ENCODE peak calls at places on chromosomes 16 and 17, in five cellular contexts. R is MM.1S, A is BE2C, Z is thoracic aorta, H is B cell. U is an unnamed sample.

GRCh38 chr16:23482778-23483177 is 27.5 kb downstream of the GGA2 start:
- DNase-seq in H (no peak), Z (no peak), A (no peak), R (no peak), U (peak; percentile 25)

GRCh38 chr16:70662991-70663523 is 16.7 kb downstream of the IL34 start:
- DNase-seq in A (peak; percentile 23), R (no peak), Z (no peak), H (peak; percentile 41), U (no peak)

GRCh38 chr17:8430966-8431365 is 4.7 kb upstream of the NDEL1 start:
- DNase-seq in Z (peak; percentile 85), R (no peak), H (no peak), A (peak; percentile 43), U (no peak)

GRCh38 chr17:63151981-63152523 is 186.0 kb downstream of the TANC2 start:
- DNase-seq in A (no peak), R (no peak), Z (no peak), H (no peak), U (no peak)

GRCh38 chr17:42484304-42484703 is 25.6 kb downstream of the ATP6V0A1 start:
- DNase-seq in H (no peak), R (peak; percentile 83), A (no peak), Z (no peak), U (no peak)

GRCh38 chr16:89119161-89119621 is 25.5 kb downstream of the ACSF3 start:
- DNase-seq in R (no peak), H (no peak), A (no peak), Z (no peak), U (no peak)

GRCh38 chr17:31490991-31491793 is 99.7 kb downstream of the RAB11FIP4 start:
- DNase-seq in R (no peak), H (peak; percentile 75), A (no peak), Z (no peak), U (peak; percentile 59)

GRCh38 chr17:55536205-55536604 is 25.0 kb upstream of the SMIM36 start:
- DNase-seq in Z (no peak), H (no peak), A (no peak), R (no peak), U (no peak)

GRCh38 chr16:88783391-88784073 is 1.5 kb downstream of the PIEZO1 start:
- DNase-seq in Z (no peak), H (no peak), R (peak; percentile 7), A (no peak), U (no peak)

GRCh38 chr17:14737984-14738651 is 437.2 kb downstream of the HS3ST3B1 start:
- DNase-seq in H (no peak), R (no peak), Z (peak; percentile 43), A (no peak), U (no peak)

GRCh38 chr17:231966-232807 is 50.7 kb upstream of the DOC2B start:
- DNase-seq in R (no peak), Z (no peak), A (no peak), H (no peak), U (no peak)

GRCh38 chr17:66548158-66548557 is 245.7 kb downstream of the PRKCA start:
- DNase-seq in H (no peak), A (no peak), R (no peak), Z (no peak), U (no peak)

GRCh38 chr16:89738538-89739317 is 17.4 kb downstream of the ZNF276 start:
- DNase-seq in A (no peak), R (no peak), Z (no peak), H (no peak), U (no peak)

GRCh38 chr16:27251561-27252205 is 16.9 kb downstream of the NSMCE1 start:
- DNase-seq in H (no peak), A (no peak), R (no peak), Z (no peak), U (no peak)

GRCh38 chr16:56637814-56638750 is at the start of gene MT1A:
- DNase-seq in H (no peak), A (no peak), R (no peak), Z (peak; percentile 52), U (no peak)

GRCh38 chr17:48333034-48333491 is 97.0 kb downstream of the SKAP1 start:
- DNase-seq in H (no peak), A (no peak), Z (no peak), R (peak; percentile 28), U (peak; percentile 24)

GRCh38 chr16:8167436-8167835 is 422.9 kb downstream of the TMEM114 start:
- DNase-seq in R (no peak), H (no peak), A (no peak), Z (no peak), U (no peak)

GRCh38 chr17:48871551-48872351 is 20.8 kb upstream of the ATP5MC1 start:
- DNase-seq in H (no peak), A (no peak), Z (no peak), R (no peak), U (no peak)

GRCh38 chr17:19579867-19580565 is 46.4 kb downstream of the SLC47A1 start:
- DNase-seq in A (no peak), H (peak; percentile 71), Z (no peak), R (no peak), U (no peak)

GRCh38 chr17:9215465-9215864 is 194.2 kb downstream of the NTN1 start:
- DNase-seq in R (no peak), A (no peak), H (no peak), Z (no peak), U (no peak)

GRCh38 chr17:28950752-28951427 is 428 bp downstream of the PHF12 start:
- DNase-seq in H (no peak), Z (no peak), R (no peak), A (no peak), U (no peak)

GRCh38 chr16:86566601-86566965 is at the start of gene FOXC2:
- DNase-seq in R (no peak), H (peak; percentile 74), Z (peak; percentile 85), A (peak; percentile 54), U (peak; percentile 78)

GRCh38 chr17:19381741-19382444 is 3.6 kb downstream of the MAPK7 start:
- DNase-seq in Z (no peak), H (no peak), R (no peak), A (no peak), U (no peak)

GRCh38 chr16:79286646-79287423 is 313.7 kb downstream of the MAF start:
- DNase-seq in H (peak; percentile 61), A (no peak), R (peak; percentile 37), Z (no peak), U (peak; percentile 16)

GRCh38 chr16:57830890-57831484 is 28.7 kb upstream of the KIFC3 start:
- DNase-seq in R (no peak), A (no peak), Z (no peak), H (no peak), U (no peak)

GRCh38 chr16:46972429-46972970 is 974 bp downstream of the DNAJA2 start:
- DNase-seq in A (no peak), Z (no peak), H (peak; percentile 47), R (peak; percentile 39), U (peak; percentile 72)

GRCh38 chr16:14371778-14372431 is 258.2 kb downstream of the PARN start:
- DNase-seq in A (no peak), R (no peak), Z (no peak), H (no peak), U (peak; percentile 35)

GRCh38 chr17:9195961-9196668 is 174.8 kb downstream of the NTN1 start:
- DNase-seq in R (no peak), H (no peak), A (no peak), Z (no peak), U (no peak)

GRCh38 chr17:64232466-64233262 is 30.4 kb downstream of the TEX2 start:
- DNase-seq in R (no peak), A (no peak), Z (no peak), H (no peak), U (no peak)

GRCh38 chr17:40362696-40363479 is 1.6 kb downstream of the GJD3 start:
- DNase-seq in A (peak; percentile 88), Z (no peak), R (peak; percentile 89), H (peak; percentile 94), U (peak; percentile 96)

DNA sequence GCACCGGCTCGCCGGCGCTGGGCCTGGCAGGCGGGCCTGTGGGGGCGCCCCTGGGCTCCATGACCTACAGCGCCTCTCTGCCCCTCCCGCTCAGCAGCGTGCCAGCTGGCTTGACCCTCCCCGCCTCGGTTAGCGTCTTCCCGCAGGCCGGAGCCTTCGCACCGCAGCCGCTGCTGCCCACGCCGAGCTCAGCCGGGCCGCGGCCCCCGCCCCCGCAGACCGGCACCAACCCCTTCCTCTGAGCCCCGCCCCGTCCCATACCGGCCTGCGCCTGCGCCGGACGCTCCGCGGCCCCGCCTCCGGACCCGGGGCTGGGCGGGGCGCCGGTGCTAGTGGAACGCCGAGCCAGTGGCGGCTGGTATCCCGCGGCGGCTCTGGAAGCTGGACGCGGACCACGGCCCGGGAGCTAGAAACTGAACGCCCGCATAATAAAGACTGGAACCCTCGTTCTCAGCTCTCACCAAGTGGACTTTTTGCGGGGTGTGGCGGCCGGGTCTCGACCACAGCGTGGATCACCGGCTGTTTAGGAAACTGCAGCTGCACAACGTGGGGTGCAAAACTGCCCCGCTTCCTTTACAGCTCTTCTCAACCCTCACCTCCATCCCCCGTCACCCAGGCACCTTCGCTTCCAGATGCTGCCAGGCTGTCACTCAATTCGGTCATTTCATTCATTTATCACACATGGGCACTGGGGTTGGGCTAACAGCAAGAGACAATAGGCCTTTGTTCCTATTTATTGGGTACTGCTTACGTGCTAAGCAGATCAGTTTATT is 4.9 kb upstream of the SPATA20 start:
- DNase-seq in Z (no peak), R (peak; percentile 85), H (peak; percentile 99), A (peak; percentile 93), U (peak; percentile 99)
- TF ChIP-seq CTCF in Z (no peak), R (peak; percentile 42), H (peak; percentile 57), A (peak; percentile 14), U (peak; percentile 39)

GRCh38 chr17:83121921-83122820 is 42.8 kb downstream of the METRNL start:
- DNase-seq in H (no peak), A (no peak), Z (no peak), R (no peak), U (no peak)
- TF ChIP-seq CTCF in H (no peak), A (no peak), Z (no peak), R (no peak), U (no peak)

GRCh38 chr16:31357324-31358156 is 2.6 kb downstream of the ITGAX start:
- DNase-seq in H (no peak), A (no peak), Z (no peak), R (no peak), U (no peak)
- TF ChIP-seq CTCF in H (no peak), A (no peak), Z (no peak), R (no peak), U (peak; percentile 22)

DNA sequence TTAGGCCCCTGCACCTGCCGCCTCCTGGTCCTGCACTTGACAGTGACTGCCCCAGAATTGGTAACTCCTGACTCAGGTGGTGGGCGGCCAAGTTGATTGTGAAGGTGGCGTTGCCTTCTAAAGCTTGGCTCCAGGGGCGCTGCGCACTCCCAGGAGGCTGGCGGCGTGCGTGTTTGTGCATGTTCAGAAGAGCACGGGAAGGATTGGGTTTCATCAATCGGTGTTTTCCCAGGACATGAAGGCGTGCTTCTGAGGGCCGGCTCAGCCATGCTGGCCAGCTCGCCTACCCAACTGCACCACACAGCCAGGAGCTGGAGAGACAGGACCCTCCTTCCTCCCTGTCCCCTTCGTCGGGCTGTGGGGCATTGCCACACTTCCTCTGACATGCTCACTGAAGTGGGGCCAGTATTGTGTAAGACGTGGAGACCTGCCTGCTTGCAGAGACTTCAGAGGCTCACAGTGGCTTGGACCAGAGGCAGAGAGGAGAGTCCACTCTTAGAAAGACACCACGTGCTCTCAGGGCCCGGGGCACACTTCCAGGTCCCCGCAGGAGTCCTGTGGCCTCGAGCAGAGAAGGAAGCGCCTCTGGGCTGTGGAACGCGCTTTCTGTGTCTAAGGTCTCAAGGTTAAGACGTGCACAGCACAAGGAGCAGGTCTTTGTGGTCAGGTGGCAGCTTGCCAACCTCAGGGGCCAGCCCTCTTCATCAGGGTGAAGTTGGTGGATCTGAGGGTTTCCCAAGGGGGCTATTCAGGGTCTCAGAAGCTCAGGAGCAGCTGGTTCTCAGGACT is 2.8 kb downstream of the RAB40C start:
- DNase-seq in H (no peak), Z (no peak), A (no peak), R (no peak), U (no peak)
- TF ChIP-seq CTCF in H (no peak), Z (no peak), A (no peak), R (no peak), U (no peak)